ENCODE peak calls at places on chromosomes 7 and 10, in seven cellular contexts. X is stimulated activated naive CD4-positive, alpha-beta T cell; O is GM12865; R is activated CD4-positive, alpha-beta T cell treated with anti-CD3 and anti-CD28 coated beads, Interleukin-2, amount 10 ng/mL, durations not matched to agents 7 days and 5 days; U is HFF-Myc; P is AG09309; M is left lobe of liver. F is an unnamed sample.

GRCh38 chr10:11742779-11743298 is 657 bp downstream of the ECHDC3 start:
- DNase-seq in X (no peak), O (no peak), R (no peak), U (no peak), P (no peak), M (peak; percentile 91), F (no peak)

GRCh38 chr7:104207731-104208420 is at the start of gene ORC5:
- DNase-seq in X (peak; percentile 41), O (peak; percentile 89), R (peak; percentile 76), U (peak; percentile 51), P (no peak), M (peak; percentile 79), F (peak; percentile 79)

GRCh38 chr10:8637640-8638039 is 583.2 kb downstream of the GATA3 start:
- DNase-seq in X (no peak), O (no peak), R (no peak), U (no peak), P (no peak), M (no peak), F (no peak)

GRCh38 chr10:86217386-86218080 is 149.1 kb downstream of the GRID1 start:
- DNase-seq in X (no peak), O (no peak), R (no peak), U (no peak), P (no peak), M (no peak), F (no peak)

GRCh38 chr7:44293561-44294324 is 31.7 kb downstream of the CAMK2B start:
- DNase-seq in X (no peak), O (no peak), R (no peak), U (no peak), P (no peak), M (peak; percentile 24), F (no peak)

GRCh38 chr10:856405-857157 is 74.9 kb downstream of the LARP4B start:
- DNase-seq in X (no peak), O (no peak), R (no peak), U (no peak), P (no peak), M (no peak), F (peak; percentile 5)

GRCh38 chr7:68963547-68963946 is 634.7 kb upstream of the AUTS2 start:
- DNase-seq in X (no peak), O (no peak), R (no peak), U (no peak), P (peak; percentile 80), M (no peak), F (no peak)

GRCh38 chr7:92988051-92988450 is 129.7 kb downstream of the SAMD9 start:
- DNase-seq in X (no peak), O (peak; percentile 6), R (no peak), U (peak; percentile 56), P (no peak), M (no peak), F (no peak)

GRCh38 chr7:32616625-32617024 is 121.3 kb downstream of the AVL9 start:
- DNase-seq in X (no peak), O (no peak), R (no peak), U (peak; percentile 40), P (peak; percentile 70), M (no peak), F (no peak)

GRCh38 chr10:121437596-121437995 is 160.6 kb downstream of the FGFR2 start:
- DNase-seq in X (no peak), O (no peak), R (no peak), U (no peak), P (no peak), M (no peak), F (no peak)

GRCh38 chr10:30447125-30447799 is 13.3 kb downstream of the MAP3K8 start:
- DNase-seq in X (no peak), O (no peak), R (no peak), U (no peak), P (no peak), M (no peak), F (no peak)

GRCh38 chr10:100349087-100349486 is 2.1 kb downstream of the SCD start:
- DNase-seq in X (no peak), O (no peak), R (no peak), U (no peak), P (no peak), M (no peak), F (no peak)

F was measured in immature natural killer cell.